ENCODE peak calls at places on chromosome 1, in ten cellular contexts. O, B, S, M, U, C, X, I, J and K are unnamed samples.
A peak's percentile ranks its signal among the peaks of the same experiment; 100 is the strongest.

GRCh38 chr1:242629396-242629795 is 104.9 kb upstream of the PLD5 start:
- DNase-seq in O (no peak), B (no peak), S (no peak), M (no peak), U (peak; percentile 73), C (no peak), X (peak; percentile 72), I (no peak), J (peak; percentile 99), K (no peak)

GRCh38 chr1:159869607-159870006 is 7.2 kb upstream of the VSIG8 start:
- DNase-seq in O (no peak), B (no peak), S (no peak), M (no peak), U (no peak), C (no peak), X (no peak), I (no peak), J (no peak), K (no peak)

GRCh38 chr1:2535455-2535854 is 5.4 kb upstream of the HES5 start:
- DNase-seq in O (no peak), B (peak; percentile 20), S (peak; percentile 74), M (no peak), U (no peak), C (no peak), X (no peak), I (peak; percentile 43), J (no peak), K (no peak)

GRCh38 chr1:163231385-163231784 is 28.7 kb upstream of the RGS5 start:
- DNase-seq in O (no peak), B (no peak), S (no peak), M (no peak), U (no peak), C (peak; percentile 41), X (peak; percentile 5), I (no peak), J (no peak), K (no peak)

GRCh38 chr1:3895279-3895950 is 4.7 kb downstream of the C1orf174 start:
- DNase-seq in O (no peak), B (no peak), S (no peak), M (no peak), U (no peak), C (no peak), X (no peak), I (no peak), J (no peak), K (no peak)

GRCh38 chr1:116345830-116346229 is 27.2 kb upstream of the ATP1A1 start:
- DNase-seq in O (no peak), B (peak; percentile 4), S (no peak), M (no peak), U (no peak), C (no peak), X (no peak), I (peak; percentile 72), J (no peak), K (no peak)

GRCh38 chr1:165833358-165833757 is 5.9 kb downstream of the UCK2 start:
- DNase-seq in O (no peak), B (no peak), S (no peak), M (no peak), U (no peak), C (no peak), X (no peak), I (no peak), J (no peak), K (no peak)

GRCh38 chr1:8134546-8135235 is 108.6 kb upstream of the ERRFI1 start:
- DNase-seq in O (no peak), B (no peak), S (no peak), M (no peak), U (no peak), C (no peak), X (no peak), I (no peak), J (no peak), K (no peak)

GRCh38 chr1:33348676-33349080 is 27.8 kb upstream of the A3GALT2 start:
- DNase-seq in O (no peak), B (no peak), S (no peak), M (no peak), U (no peak), C (no peak), X (no peak), I (no peak), J (no peak), K (no peak)

GRCh38 chr1:42784946-42785693 is at the start of gene TMEM269:
- DNase-seq in O (no peak), B (no peak), S (peak; percentile 23), M (no peak), U (no peak), C (no peak), X (no peak), I (peak; percentile 56), J (no peak), K (no peak)

GRCh38 chr1:85363526-85363925 is 87.1 kb upstream of the BCL10 start:
- DNase-seq in O (no peak), B (no peak), S (no peak), M (no peak), U (no peak), C (no peak), X (no peak), I (no peak), J (no peak), K (no peak)

GRCh38 chr1:60078182-60078581 is 4.6 kb upstream of the C1orf87 start:
- DNase-seq in O (no peak), B (no peak), S (no peak), M (no peak), U (no peak), C (no peak), X (peak; percentile 14), I (no peak), J (no peak), K (no peak)

GRCh38 chr1:86018311-86018923 is 138.2 kb downstream of the COL24A1 start:
- DNase-seq in O (no peak), B (peak; percentile 31), S (no peak), M (no peak), U (peak; percentile 30), C (peak; percentile 5), X (peak; percentile 25), I (peak; percentile 68), J (peak; percentile 20), K (no peak)

GRCh38 chr1:59186656-59187055 is 110.2 kb upstream of the FGGY start:
- DNase-seq in O (no peak), B (no peak), S (no peak), M (no peak), U (no peak), C (no peak), X (no peak), I (no peak), J (no peak), K (no peak)

DNA sequence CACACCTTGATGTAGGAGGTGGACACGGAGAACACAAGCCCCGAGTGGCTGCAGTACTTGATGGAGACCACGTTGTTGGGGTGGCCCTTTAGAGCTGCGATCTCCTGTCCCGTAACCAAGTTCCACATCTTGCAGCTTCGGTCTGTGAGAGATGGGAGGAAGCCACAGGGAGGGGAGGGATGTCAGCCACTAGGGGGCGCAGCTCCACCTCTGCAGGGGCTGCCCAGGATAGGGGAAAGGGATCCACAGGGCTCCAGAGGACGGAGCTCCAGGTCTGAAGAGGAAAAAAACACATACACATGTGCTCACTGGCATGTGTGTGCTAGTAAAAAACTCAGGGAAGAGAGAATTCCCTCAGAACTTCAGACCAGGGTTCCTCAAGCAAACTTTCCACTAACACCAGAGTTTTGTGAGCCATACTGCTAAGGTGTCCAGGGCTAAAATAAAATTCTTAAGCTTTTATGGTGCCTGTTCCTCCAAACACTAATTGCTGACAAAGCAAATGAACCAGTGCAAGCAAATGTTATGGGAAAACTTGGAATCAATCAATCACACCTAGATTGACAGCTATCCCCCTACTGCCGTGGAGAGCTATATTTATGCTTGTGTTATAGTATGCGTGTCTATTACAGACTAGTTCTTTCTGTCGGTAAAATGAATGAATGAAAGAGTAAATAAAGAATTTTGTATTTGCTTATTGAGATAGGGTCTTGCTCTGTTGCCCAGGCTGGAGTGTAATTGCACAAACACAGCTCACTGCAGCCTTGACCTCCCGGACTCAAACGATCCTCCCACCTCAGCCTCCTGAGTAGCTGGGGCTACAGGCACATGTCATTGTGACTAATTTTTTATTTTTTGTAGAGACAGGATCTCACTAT is 43.7 kb downstream of the KIF21B start:
- DNase-seq in O (no peak), B (peak; percentile 75), S (peak; percentile 82), M (no peak), U (peak; percentile 66), C (no peak), X (peak; percentile 1), I (peak; percentile 87), J (peak; percentile 8), K (peak; percentile 30)
- TF ChIP-seq CTCF in O (no peak), B (peak; percentile 64), S (peak; percentile 73), M (peak; percentile 83), U (peak; percentile 53), C (peak; percentile 27), X (peak; percentile 60), I (peak; percentile 97), J (peak; percentile 56), K (peak; percentile 54)

DNA sequence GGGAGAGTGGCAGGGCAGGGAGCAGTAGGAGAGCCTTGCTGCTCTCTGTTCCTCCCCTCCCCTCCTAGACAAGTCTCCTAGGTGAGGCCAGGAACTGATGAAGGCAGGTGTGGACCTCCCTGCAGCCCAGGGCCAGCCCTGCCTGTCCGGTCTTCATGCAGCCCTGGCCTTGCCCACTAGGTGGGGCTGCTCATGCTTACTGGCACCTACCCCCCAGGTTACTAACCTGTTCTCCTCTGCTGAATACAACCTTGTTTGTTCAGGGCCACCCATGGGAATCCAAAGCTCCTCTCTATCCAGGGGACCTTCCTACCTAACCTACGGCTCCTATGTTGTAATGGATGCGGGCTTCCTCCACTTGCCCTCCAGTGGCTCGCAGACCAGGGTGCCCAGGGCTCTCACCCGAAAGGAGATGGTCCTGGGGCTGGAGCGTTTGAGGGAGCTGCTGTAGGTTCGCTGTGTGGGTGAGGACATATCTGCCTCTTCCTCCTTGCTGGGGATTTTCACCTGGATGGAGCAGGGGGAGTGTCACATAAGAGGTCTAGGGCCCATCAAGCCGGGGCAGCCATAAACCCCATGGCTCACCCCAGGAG is 7.9 kb upstream of the TNNT2 start:
- DNase-seq in O (no peak), B (peak; percentile 44), S (peak; percentile 74), M (no peak), U (peak; percentile 89), C (no peak), X (peak; percentile 55), I (peak; percentile 82), J (peak; percentile 54), K (peak; percentile 71)
- TF ChIP-seq CTCF in O (peak; percentile 49), B (peak; percentile 84), S (peak; percentile 79), M (peak; percentile 80), U (peak; percentile 89), C (peak; percentile 73), X (peak; percentile 92), I (peak; percentile 96), J (peak; percentile 95), K (peak; percentile 91)

DNA sequence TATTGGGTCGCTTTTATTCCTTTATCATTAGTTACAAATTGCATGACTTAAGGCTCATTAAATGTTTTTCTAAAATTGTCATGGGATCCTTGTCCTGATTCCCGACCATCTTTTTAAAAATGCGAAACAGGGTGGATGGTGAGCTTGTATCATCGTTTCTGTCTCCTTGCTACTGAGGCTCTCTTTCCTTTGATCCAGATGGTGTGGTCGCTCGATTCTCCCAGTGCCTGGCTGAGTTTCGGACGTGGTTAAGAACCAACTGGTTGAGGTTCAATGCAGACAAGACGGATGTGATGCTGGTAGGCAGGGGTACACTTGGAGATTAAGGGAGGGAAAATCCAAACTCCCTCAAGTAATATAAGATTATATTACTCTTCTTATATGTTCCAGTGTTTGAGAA is 1.2 kb downstream of the MIER1 start:
- DNase-seq in O (no peak), B (no peak), S (peak; percentile 43), M (no peak), U (no peak), C (no peak), X (no peak), I (peak; percentile 38), J (no peak), K (no peak)
- TF ChIP-seq CTCF in O (no peak), B (no peak), S (no peak), M (no peak), U (no peak), C (no peak), X (no peak), I (no peak), J (no peak), K (no peak)

GRCh38 chr1:114758251-114758832 is 558 bp upstream of the CSDE1 start:
- DNase-seq in O (no peak), B (no peak), S (no peak), M (no peak), U (peak; percentile 25), C (no peak), X (peak; percentile 76), I (no peak), J (peak; percentile 57), K (no peak)
- TF ChIP-seq CTCF in O (no peak), B (peak; percentile 43), S (no peak), M (peak; percentile 53), U (no peak), C (no peak), X (no peak), I (no peak), J (no peak), K (no peak)